ENCODE peak calls at places on chromosomes 2 and 18, in nine cellular contexts. O, P, B, H, T, C, U, D and V are unnamed samples.

GRCh38 chr2:239003933-239004636 is 156.2 kb downstream of the TWIST2 start:
- DNase-seq in O (no peak), P (no peak), B (no peak), H (no peak), T (no peak), C (no peak), U (peak), D (no peak), V (no peak)

GRCh38 chr2:100957971-100958653 is 44.0 kb upstream of the RPL31 start:
- DNase-seq in O (no peak), P (no peak), B (no peak), H (no peak), T (peak), C (peak), U (no peak), D (peak), V (no peak)

GRCh38 chr2:8539743-8540551 is 141.9 kb upstream of the ID2 start:
- DNase-seq in O (no peak), P (no peak), B (no peak), H (no peak), T (no peak), C (no peak), U (no peak), D (no peak), V (no peak)

GRCh38 chr2:168626096-168626495 is 170.0 kb downstream of the CERS6 start:
- DNase-seq in O (no peak), P (no peak), B (no peak), H (no peak), T (no peak), C (no peak), U (no peak), D (no peak), V (no peak)

GRCh38 chr2:241015439-241015838 is 17.0 kb downstream of the SNED1 start:
- DNase-seq in O (no peak), P (no peak), B (no peak), H (no peak), T (no peak), C (no peak), U (peak), D (no peak), V (no peak)

GRCh38 chr18:470661-471501 is 29.6 kb downstream of the COLEC12 start:
- DNase-seq in O (no peak), P (no peak), B (no peak), H (no peak), T (no peak), C (peak), U (no peak), D (peak), V (no peak)

GRCh38 chr18:48896875-48897511 is 53.8 kb downstream of the SMAD7 start:
- DNase-seq in O (peak), P (no peak), B (peak), H (no peak), T (no peak), C (peak), U (peak), D (no peak), V (no peak)

GRCh38 chr2:5389740-5390139 is 302.4 kb upstream of the SOX11 start:
- DNase-seq in O (no peak), P (no peak), B (no peak), H (no peak), T (no peak), C (no peak), U (no peak), D (no peak), V (no peak)

GRCh38 chr2:118431188-118431562 is 342.9 kb downstream of the INSIG2 start:
- DNase-seq in O (no peak), P (no peak), B (no peak), H (no peak), T (no peak), C (no peak), U (no peak), D (peak), V (no peak)

GRCh38 chr2:240325654-240326031 is 109.8 kb upstream of the GPC1 start:
- DNase-seq in O (no peak), P (no peak), B (no peak), H (no peak), T (no peak), C (no peak), U (no peak), D (no peak), V (no peak)

GRCh38 chr2:178025551-178026185 is 46.9 kb downstream of the PDE11A start:
- DNase-seq in O (no peak), P (no peak), B (no peak), H (no peak), T (no peak), C (no peak), U (no peak), D (no peak), V (no peak)

GRCh38 chr2:29448238-29448637 is 333.0 kb downstream of the CLIP4 start:
- DNase-seq in O (no peak), P (no peak), B (no peak), H (no peak), T (no peak), C (no peak), U (no peak), D (no peak), V (no peak)

GRCh38 chr2:236073246-236073645 is 94.9 kb downstream of the GBX2 start:
- DNase-seq in O (no peak), P (no peak), B (no peak), H (no peak), T (no peak), C (no peak), U (no peak), D (no peak), V (no peak)

GRCh38 chr2:15704086-15704787 is 112.6 kb downstream of the DDX1 start:
- DNase-seq in O (no peak), P (no peak), B (no peak), H (no peak), T (no peak), C (no peak), U (no peak), D (no peak), V (no peak)

GRCh38 chr2:208586516-208586915 is 179.9 kb downstream of the PTH2R start:
- DNase-seq in O (no peak), P (no peak), B (no peak), H (no peak), T (no peak), C (no peak), U (no peak), D (no peak), V (no peak)

GRCh38 chr18:25826823-25827617 is 263.4 kb downstream of the SS18 start:
- DNase-seq in O (no peak), P (no peak), B (no peak), H (no peak), T (no peak), C (peak), U (no peak), D (no peak), V (no peak)

GRCh38 chr2:201008000-201008829 is 44.8 kb upstream of the ORC2 start:
- DNase-seq in O (no peak), P (no peak), B (no peak), H (no peak), T (no peak), C (no peak), U (no peak), D (no peak), V (no peak)

GRCh38 chr2:25976884-25977741 is 5.2 kb downstream of the KIF3C start:
- DNase-seq in O (no peak), P (no peak), B (no peak), H (no peak), T (no peak), C (no peak), U (no peak), D (peak), V (no peak)

GRCh38 chr18:55401638-55402191 is 186.3 kb downstream of the TCF4 start:
- DNase-seq in O (no peak), P (no peak), B (no peak), H (no peak), T (no peak), C (peak), U (no peak), D (peak), V (no peak)

GRCh38 chr2:239946570-239947311 is 78.4 kb downstream of the NDUFA10 start:
- DNase-seq in O (no peak), P (no peak), B (no peak), H (no peak), T (no peak), C (no peak), U (peak), D (no peak), V (no peak)

GRCh38 chr2:101294861-101295260 is 13.6 kb downstream of the RNF149 start:
- DNase-seq in O (no peak), P (no peak), B (no peak), H (no peak), T (no peak), C (no peak), U (no peak), D (no peak), V (no peak)

GRCh38 chr2:147595200-147595599 is 249.6 kb upstream of the ACVR2A start:
- DNase-seq in O (no peak), P (no peak), B (no peak), H (no peak), T (no peak), C (no peak), U (no peak), D (no peak), V (no peak)

GRCh38 chr18:28178720-28179119 is 1.8 kb upstream of the CDH2 start:
- DNase-seq in O (no peak), P (no peak), B (no peak), H (no peak), T (no peak), C (no peak), U (no peak), D (peak), V (no peak)

GRCh38 chr2:33240178-33240577 is 236.3 kb upstream of the RASGRP3 start:
- DNase-seq in O (no peak), P (no peak), B (no peak), H (no peak), T (peak), C (peak), U (no peak), D (peak), V (no peak)